ENCODE peak calls at places on chromosome 20, in six cellular contexts. One of them, this sample, is unnamed.

GRCh38 chr20:7714549-7714948 is 225.7 kb downstream of the HAO1 start:
- DNase-seq in spleen: no peak
- DNase-seq in NB4: no peak
- DNase-seq in Panc1: no peak
- DNase-seq in foreskin fibroblast: no peak
- DNase-seq in fibroblast of lung: no peak
- DNase-seq in this sample: no peak

GRCh38 chr20:32203556-32204484 is 3.7 kb downstream of the PLAGL2 start:
- DNase-seq in spleen: no peak
- DNase-seq in NB4: no peak
- DNase-seq in Panc1: no peak
- DNase-seq in foreskin fibroblast: no peak
- DNase-seq in fibroblast of lung: peak; percentile 22
- DNase-seq in this sample: no peak

GRCh38 chr20:33192912-33193501 is 24.1 kb upstream of the BPIFA3 start:
- DNase-seq in spleen: no peak
- DNase-seq in NB4: no peak
- DNase-seq in Panc1: no peak
- DNase-seq in foreskin fibroblast: peak; percentile 6
- DNase-seq in fibroblast of lung: no peak
- DNase-seq in this sample: no peak

GRCh38 chr20:53940883-53941546 is 129.4 kb downstream of the BCAS1 start:
- DNase-seq in spleen: no peak
- DNase-seq in NB4: no peak
- DNase-seq in Panc1: no peak
- DNase-seq in foreskin fibroblast: peak; percentile 67
- DNase-seq in fibroblast of lung: peak; percentile 96
- DNase-seq in this sample: no peak

GRCh38 chr20:595330-596308 is 14.5 kb downstream of the TCF15 start:
- DNase-seq in spleen: no peak
- DNase-seq in NB4: no peak
- DNase-seq in Panc1: no peak
- DNase-seq in foreskin fibroblast: no peak
- DNase-seq in fibroblast of lung: no peak
- DNase-seq in this sample: no peak

GRCh38 chr20:23246682-23247664 is 103.6 kb upstream of the NXT1 start:
- DNase-seq in spleen: peak; percentile 61
- DNase-seq in NB4: no peak
- DNase-seq in Panc1: no peak
- DNase-seq in foreskin fibroblast: no peak
- DNase-seq in fibroblast of lung: no peak
- DNase-seq in this sample: no peak

GRCh38 chr20:38343798-38344701 is 2.2 kb upstream of the LBP start:
- DNase-seq in spleen: no peak
- DNase-seq in NB4: no peak
- DNase-seq in Panc1: no peak
- DNase-seq in foreskin fibroblast: no peak
- DNase-seq in fibroblast of lung: no peak
- DNase-seq in this sample: no peak

GRCh38 chr20:4038676-4039075 is 23.3 kb upstream of the RNF24 start:
- DNase-seq in spleen: no peak
- DNase-seq in NB4: no peak
- DNase-seq in Panc1: no peak
- DNase-seq in foreskin fibroblast: no peak
- DNase-seq in fibroblast of lung: no peak
- DNase-seq in this sample: no peak

GRCh38 chr20:63178889-63179751 is 36.8 kb downstream of the YTHDF1 start:
- DNase-seq in spleen: peak; percentile 87
- DNase-seq in NB4: peak; percentile 72
- DNase-seq in Panc1: no peak
- DNase-seq in foreskin fibroblast: peak; percentile 54
- DNase-seq in fibroblast of lung: no peak
- DNase-seq in this sample: no peak

GRCh38 chr20:42634096-42634495 is 555.6 kb downstream of the PTPRT start:
- DNase-seq in spleen: no peak
- DNase-seq in NB4: no peak
- DNase-seq in Panc1: no peak
- DNase-seq in foreskin fibroblast: no peak
- DNase-seq in fibroblast of lung: no peak
- DNase-seq in this sample: no peak

GRCh38 chr20:8228315-8228714 is 96.2 kb downstream of the PLCB1 start:
- DNase-seq in spleen: no peak
- DNase-seq in NB4: no peak
- DNase-seq in Panc1: no peak
- DNase-seq in foreskin fibroblast: no peak
- DNase-seq in fibroblast of lung: no peak
- DNase-seq in this sample: no peak

GRCh38 chr20:62963614-62964397 is 11.3 kb downstream of the SLC17A9 start:
- DNase-seq in spleen: peak; percentile 65
- DNase-seq in NB4: no peak
- DNase-seq in Panc1: no peak
- DNase-seq in foreskin fibroblast: no peak
- DNase-seq in fibroblast of lung: no peak
- DNase-seq in this sample: no peak

GRCh38 chr20:34311118-34312023 is 8.2 kb upstream of the AHCY start:
- DNase-seq in spleen: no peak
- DNase-seq in NB4: no peak
- DNase-seq in Panc1: no peak
- DNase-seq in foreskin fibroblast: peak; percentile 53
- DNase-seq in fibroblast of lung: no peak
- DNase-seq in this sample: no peak

GRCh38 chr20:47468290-47469050 is 33.2 kb upstream of the NCOA3 start:
- DNase-seq in spleen: no peak
- DNase-seq in NB4: peak; percentile 65
- DNase-seq in Panc1: no peak
- DNase-seq in foreskin fibroblast: peak; percentile 11
- DNase-seq in fibroblast of lung: no peak
- DNase-seq in this sample: no peak

GRCh38 chr20:40686893-40687292 is 2.1 kb downstream of the MAFB start:
- DNase-seq in spleen: no peak
- DNase-seq in NB4: no peak
- DNase-seq in Panc1: no peak
- DNase-seq in foreskin fibroblast: no peak
- DNase-seq in fibroblast of lung: no peak
- DNase-seq in this sample: no peak

GRCh38 chr20:40685349-40685748 is 3.7 kb downstream of the MAFB start:
- DNase-seq in spleen: no peak
- DNase-seq in NB4: no peak
- DNase-seq in Panc1: no peak
- DNase-seq in foreskin fibroblast: no peak
- DNase-seq in fibroblast of lung: no peak
- DNase-seq in this sample: no peak

GRCh38 chr20:40687384-40688128 is 1.5 kb downstream of the MAFB start:
- DNase-seq in spleen: peak; percentile 83
- DNase-seq in NB4: no peak
- DNase-seq in Panc1: no peak
- DNase-seq in foreskin fibroblast: peak; percentile 46
- DNase-seq in fibroblast of lung: peak; percentile 35
- DNase-seq in this sample: no peak

GRCh38 chr20:40688129-40689099 is 622 bp downstream of the MAFB start:
- DNase-seq in spleen: no peak
- DNase-seq in NB4: no peak
- DNase-seq in Panc1: no peak
- DNase-seq in foreskin fibroblast: peak; percentile 55
- DNase-seq in fibroblast of lung: peak; percentile 35
- DNase-seq in this sample: no peak

GRCh38 chr20:40686434-40686882 is 2.6 kb downstream of the MAFB start:
- DNase-seq in spleen: no peak
- DNase-seq in NB4: no peak
- DNase-seq in Panc1: no peak
- DNase-seq in foreskin fibroblast: no peak
- DNase-seq in fibroblast of lung: no peak
- DNase-seq in this sample: no peak
- H3K4me3 ChIP-seq in spleen: peak overlapping the region; percentile 63
- H3K4me3 ChIP-seq in NB4: peak overlapping the region; percentile 21
- H3K4me3 ChIP-seq in Panc1: no peak overlapping the region
- H3K4me3 ChIP-seq in foreskin fibroblast: peak overlapping the region; percentile 51
- H3K4me3 ChIP-seq in fibroblast of lung: no peak overlapping the region
- H3K4me3 ChIP-seq in this sample: no peak overlapping the region

GRCh38 chr20:49281913-49282467 is 4.1 kb upstream of the ZNFX1 start:
- DNase-seq in spleen: no peak
- DNase-seq in NB4: peak; percentile 12
- DNase-seq in Panc1: no peak
- DNase-seq in foreskin fibroblast: no peak
- DNase-seq in fibroblast of lung: no peak
- DNase-seq in this sample: no peak
- H3K4me3 ChIP-seq in spleen: no peak overlapping the region
- H3K4me3 ChIP-seq in NB4: peak overlapping the region; percentile 97
- H3K4me3 ChIP-seq in Panc1: peak overlapping the region; percentile 93
- H3K4me3 ChIP-seq in foreskin fibroblast: no peak overlapping the region
- H3K4me3 ChIP-seq in fibroblast of lung: no peak overlapping the region
- H3K4me3 ChIP-seq in this sample: peak overlapping the region; percentile 99

GRCh38 chr20:37202267-37202943 is 23.1 kb upstream of the MROH8 start:
- DNase-seq in spleen: no peak
- DNase-seq in NB4: peak; percentile 63
- DNase-seq in Panc1: peak; percentile 46
- DNase-seq in foreskin fibroblast: peak; percentile 94
- DNase-seq in fibroblast of lung: peak; percentile 98
- DNase-seq in this sample: peak; percentile 85
- H3K4me3 ChIP-seq in spleen: no peak overlapping the region
- H3K4me3 ChIP-seq in NB4: no peak overlapping the region
- H3K4me3 ChIP-seq in Panc1: no peak overlapping the region
- H3K4me3 ChIP-seq in foreskin fibroblast: peak overlapping the region; percentile 53
- H3K4me3 ChIP-seq in fibroblast of lung: no peak overlapping the region
- H3K4me3 ChIP-seq in this sample: no peak overlapping the region

GRCh38 chr20:21511850-21512633 is 1.8 kb downstream of the NKX2-2 start:
- DNase-seq in spleen: no peak
- DNase-seq in NB4: no peak
- DNase-seq in Panc1: no peak
- DNase-seq in foreskin fibroblast: no peak
- DNase-seq in fibroblast of lung: no peak
- DNase-seq in this sample: no peak

GRCh38 chr20:21514553-21515251 is 838 bp upstream of the NKX2-2 start:
- DNase-seq in spleen: no peak
- DNase-seq in NB4: no peak
- DNase-seq in Panc1: no peak
- DNase-seq in foreskin fibroblast: no peak
- DNase-seq in fibroblast of lung: no peak
- DNase-seq in this sample: no peak

GRCh38 chr20:21512634-21513180 is 1.2 kb downstream of the NKX2-2 start:
- DNase-seq in spleen: no peak
- DNase-seq in NB4: no peak
- DNase-seq in Panc1: no peak
- DNase-seq in foreskin fibroblast: no peak
- DNase-seq in fibroblast of lung: no peak
- DNase-seq in this sample: no peak

GRCh38 chr20:21513881-21514540 is at the start of gene NKX2-2:
- DNase-seq in spleen: no peak
- DNase-seq in NB4: no peak
- DNase-seq in Panc1: no peak
- DNase-seq in foreskin fibroblast: no peak
- DNase-seq in fibroblast of lung: peak; percentile 56
- DNase-seq in this sample: no peak

GRCh38 chr20:21513181-21513663 is 642 bp downstream of the NKX2-2 start:
- DNase-seq in spleen: no peak
- DNase-seq in NB4: no peak
- DNase-seq in Panc1: no peak
- DNase-seq in foreskin fibroblast: no peak
- DNase-seq in fibroblast of lung: no peak
- DNase-seq in this sample: no peak
- H3K4me3 ChIP-seq in spleen: peak overlapping the region; percentile 2
- H3K4me3 ChIP-seq in NB4: no peak overlapping the region
- H3K4me3 ChIP-seq in Panc1: no peak overlapping the region
- H3K4me3 ChIP-seq in foreskin fibroblast: no peak overlapping the region
- H3K4me3 ChIP-seq in fibroblast of lung: no peak overlapping the region
- H3K4me3 ChIP-seq in this sample: no peak overlapping the region

GRCh38 chr20:19381947-19382346 is 169.5 kb downstream of the SLC24A3 start:
- DNase-seq in spleen: no peak
- DNase-seq in NB4: no peak
- DNase-seq in Panc1: no peak
- DNase-seq in foreskin fibroblast: no peak
- DNase-seq in fibroblast of lung: no peak
- DNase-seq in this sample: no peak

GRCh38 chr20:19380211-19380610 is 167.8 kb downstream of the SLC24A3 start:
- DNase-seq in spleen: no peak
- DNase-seq in NB4: no peak
- DNase-seq in Panc1: no peak
- DNase-seq in foreskin fibroblast: no peak
- DNase-seq in fibroblast of lung: no peak
- DNase-seq in this sample: no peak

GRCh38 chr20:19375301-19375885 is 163.0 kb downstream of the SLC24A3 start:
- DNase-seq in spleen: no peak
- DNase-seq in NB4: no peak
- DNase-seq in Panc1: no peak
- DNase-seq in foreskin fibroblast: no peak
- DNase-seq in fibroblast of lung: no peak
- DNase-seq in this sample: no peak

GRCh38 chr20:19376451-19376971 is 164.1 kb downstream of the SLC24A3 start:
- DNase-seq in spleen: no peak
- DNase-seq in NB4: no peak
- DNase-seq in Panc1: no peak
- DNase-seq in foreskin fibroblast: no peak
- DNase-seq in fibroblast of lung: no peak
- DNase-seq in this sample: no peak

DNA sequence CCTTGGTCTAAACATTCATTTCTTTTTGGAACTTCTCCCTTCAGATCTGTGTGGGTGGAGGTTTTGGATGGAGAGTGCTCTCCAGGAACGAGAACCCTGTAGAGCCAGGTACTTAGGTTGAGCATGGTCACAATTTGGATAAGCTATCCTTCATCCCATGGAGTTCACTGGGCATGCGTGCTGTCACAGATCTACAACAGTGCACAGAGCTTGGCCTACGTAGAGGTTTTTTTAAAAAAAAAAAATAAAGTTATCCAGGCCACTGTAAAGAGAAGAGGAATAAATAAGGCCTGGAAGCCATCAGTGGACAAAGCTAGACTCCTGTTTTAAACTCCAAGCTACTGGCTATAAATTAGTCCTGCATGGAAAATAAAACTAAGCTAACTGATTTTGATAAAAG is 165.6 kb downstream of the SLC24A3 start:
- DNase-seq in spleen: no peak
- DNase-seq in NB4: no peak
- DNase-seq in Panc1: no peak
- DNase-seq in foreskin fibroblast: no peak
- DNase-seq in fibroblast of lung: no peak
- DNase-seq in this sample: no peak
- H3K4me3 ChIP-seq in spleen: no peak overlapping the region
- H3K4me3 ChIP-seq in NB4: no peak overlapping the region
- H3K4me3 ChIP-seq in Panc1: no peak overlapping the region
- H3K4me3 ChIP-seq in foreskin fibroblast: no peak overlapping the region
- H3K4me3 ChIP-seq in fibroblast of lung: no peak overlapping the region
- H3K4me3 ChIP-seq in this sample: no peak overlapping the region